ENCODE peak calls at places on chromosomes 12 and 14, in ten cellular contexts. D is CD4-positive, alpha-beta T cell; R is uterus; B is spleen; I is H9; H is dorsolateral prefrontal cortex; X is upper lobe of left lung; S is brain microvascular endothelial cell; P is heart right ventricle; N is keratinocyte. Z is an unnamed sample.

GRCh38 chr12:61757831-61758505 is 502.2 kb upstream of the USP15 start:
- DNase-seq in D (no peak), R (no peak), B (no peak), I (no peak), H (no peak), X (no peak), S (peak; percentile 13), P (no peak), N (no peak), Z (peak; percentile 8)

GRCh38 chr12:43969882-43970281 is 134.0 kb downstream of the TMEM117 start:
- DNase-seq in D (no peak), R (no peak), B (no peak), I (no peak), H (no peak), X (no peak), S (peak; percentile 58), P (no peak), N (peak; percentile 52), Z (peak; percentile 47)

GRCh38 chr14:92898732-92899131 is 24.2 kb upstream of the CHGA start:
- DNase-seq in D (no peak), R (no peak), B (no peak), I (no peak), H (no peak), X (no peak), S (no peak), P (no peak), N (no peak), Z (no peak)

GRCh38 chr12:63070709-63071108 is 80.3 kb downstream of the AVPR1A start:
- DNase-seq in D (no peak), R (no peak), B (no peak), I (no peak), H (no peak), X (no peak), S (peak; percentile 17), P (no peak), N (no peak), Z (no peak)

GRCh38 chr14:103315368-103315911 is 18.6 kb upstream of the EIF5 start:
- DNase-seq in D (no peak), R (no peak), B (no peak), I (no peak), H (no peak), X (no peak), S (no peak), P (peak; percentile 23), N (no peak), Z (no peak)

GRCh38 chr12:121826318-121826954 is 22.6 kb downstream of the SETD1B start:
- DNase-seq in D (no peak), R (no peak), B (no peak), I (peak; percentile 24), H (no peak), X (no peak), S (no peak), P (no peak), N (no peak), Z (no peak)

GRCh38 chr12:71465794-71466193 is 26.2 kb downstream of the LGR5 start:
- DNase-seq in D (no peak), R (no peak), B (no peak), I (no peak), H (no peak), X (no peak), S (no peak), P (no peak), N (no peak), Z (no peak)

GRCh38 chr14:105221598-105222178 is 26.6 kb upstream of the BTBD6 start:
- DNase-seq in D (no peak), R (no peak), B (no peak), I (no peak), H (peak; percentile 59), X (peak; percentile 52), S (no peak), P (no peak), N (no peak), Z (no peak)

GRCh38 chr12:108907861-108908302 is 28.0 kb downstream of the DAO start:
- DNase-seq in D (no peak), R (no peak), B (no peak), I (no peak), H (no peak), X (no peak), S (peak; percentile 1), P (no peak), N (peak; percentile 7), Z (peak; percentile 26)

GRCh38 chr12:89895101-89895500 is 186.5 kb upstream of the ATP2B1 start:
- DNase-seq in D (no peak), R (no peak), B (no peak), I (no peak), H (no peak), X (no peak), S (no peak), P (no peak), N (no peak), Z (no peak)

GRCh38 chr12:113863455-113863845 is 102.7 kb downstream of the RBM19 start:
- DNase-seq in D (no peak), R (no peak), B (no peak), I (no peak), H (no peak), X (no peak), S (no peak), P (no peak), N (no peak), Z (no peak)

GRCh38 chr14:72904840-72905561 is 11.1 kb upstream of the DPF3 start:
- DNase-seq in D (peak; percentile 47), R (peak; percentile 53), B (no peak), I (peak; percentile 52), H (peak; percentile 72), X (no peak), S (peak; percentile 64), P (peak; percentile 59), N (no peak), Z (peak; percentile 64)

GRCh38 chr12:9109213-9109522 is 6.6 kb downstream of the A2M start:
- DNase-seq in D (no peak), R (no peak), B (no peak), I (no peak), H (no peak), X (no peak), S (no peak), P (no peak), N (no peak), Z (no peak)

GRCh38 chr12:47935196-47935595 is 28.2 kb upstream of the TMEM106C start:
- DNase-seq in D (no peak), R (peak; percentile 41), B (no peak), I (peak; percentile 30), H (peak; percentile 10), X (no peak), S (peak; percentile 44), P (peak; percentile 60), N (no peak), Z (no peak)

DNA sequence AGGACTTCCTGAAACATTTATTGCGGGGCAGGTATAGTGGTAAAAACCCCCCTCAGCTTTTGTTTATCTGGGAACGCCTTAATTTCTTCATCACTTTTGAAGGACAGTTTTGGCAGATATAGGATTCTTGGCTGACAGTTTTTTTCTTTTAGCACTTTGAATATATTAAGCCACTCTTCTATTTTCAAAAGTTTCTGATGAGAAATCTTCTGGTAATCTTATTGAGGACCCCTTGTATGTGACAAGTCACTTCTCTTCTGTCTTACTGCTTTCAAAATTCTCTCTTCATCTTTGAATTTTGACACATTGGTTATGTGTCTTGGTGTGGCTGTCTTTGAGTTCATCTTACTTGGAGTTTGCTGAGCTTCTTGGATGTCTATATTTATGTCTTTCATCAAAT is 59.1 kb downstream of the ATP23 start:
- DNase-seq in D (no peak), R (no peak), B (no peak), I (no peak), H (no peak), X (no peak), S (no peak), P (no peak), N (no peak), Z (no peak)
- TF ChIP-seq CTCF in D (no peak), R (no peak), B (no peak), I (no peak), H (no peak), X (no peak), S (no peak), P (no peak), N (no peak), Z (no peak)

GRCh38 chr12:38390968-38391367 is 74.4 kb downstream of the ALG10B start:
- DNase-seq in D (no peak), R (no peak), B (no peak), I (no peak), H (no peak), X (no peak), S (no peak), P (no peak), N (no peak), Z (no peak)

GRCh38 chr12:38389581-38389980 is 73.0 kb downstream of the ALG10B start:
- DNase-seq in D (no peak), R (no peak), B (no peak), I (no peak), H (no peak), X (no peak), S (no peak), P (no peak), N (no peak), Z (no peak)

GRCh38 chr12:38392584-38393144 is 76.1 kb downstream of the ALG10B start:
- DNase-seq in D (no peak), R (no peak), B (no peak), I (no peak), H (no peak), X (no peak), S (no peak), P (no peak), N (peak; percentile 83), Z (peak; percentile 81)
- H3K27ac ChIP-seq in D (no peak overlapping the region), R (no peak overlapping the region), B (no peak overlapping the region), I (no peak overlapping the region), H (no peak overlapping the region), X (no peak overlapping the region), S (no peak overlapping the region), P (no peak overlapping the region), N (no peak overlapping the region), Z (no peak overlapping the region)

DNA sequence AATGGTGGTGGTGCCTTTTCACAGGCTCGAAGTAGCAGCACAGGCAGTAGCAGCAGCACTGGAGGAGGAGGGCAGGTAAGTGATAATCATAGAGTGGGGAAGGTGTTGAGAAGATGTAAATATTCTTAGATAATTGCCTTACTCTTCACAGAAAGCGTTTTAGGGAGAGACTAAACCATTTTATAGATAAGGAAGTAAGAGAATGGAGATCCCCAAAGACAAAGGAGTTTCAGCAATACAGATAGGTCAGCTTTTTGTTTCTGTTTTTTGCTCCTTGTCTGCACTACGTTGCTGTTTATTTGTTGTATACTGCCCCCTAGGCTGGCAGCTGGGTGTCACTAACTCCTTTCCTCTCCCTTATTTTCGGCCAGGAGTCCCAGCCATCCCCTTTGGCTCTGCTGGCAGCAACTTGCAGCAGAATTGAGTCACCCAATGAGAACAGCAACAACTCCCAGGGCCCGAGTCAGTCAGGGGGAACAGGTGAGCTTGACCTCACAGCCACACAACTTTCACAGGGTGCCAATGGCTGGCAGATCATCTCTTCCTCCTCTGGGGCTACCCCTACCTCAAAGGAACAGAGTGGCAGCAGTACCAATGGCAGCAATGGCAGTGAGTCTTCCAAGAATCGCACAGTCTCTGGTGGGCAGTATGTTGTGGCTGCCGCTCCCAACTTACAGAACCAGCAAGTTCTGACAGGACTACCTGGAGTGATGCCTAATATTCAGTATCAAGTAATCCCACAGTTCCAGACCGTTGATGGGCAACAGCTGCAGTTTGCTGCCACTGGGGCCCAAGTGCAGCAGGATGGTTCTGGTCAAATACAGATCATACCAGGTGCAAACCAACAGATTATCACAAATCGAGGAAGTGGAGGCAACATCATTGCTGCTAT is 2.0 kb downstream of the SP1 start:
- DNase-seq in D (peak; percentile 28), R (peak; percentile 46), B (peak; percentile 78), I (peak; percentile 72), H (no peak), X (no peak), S (peak; percentile 38), P (peak; percentile 56), N (peak; percentile 93), Z (peak; percentile 67)
- TF ChIP-seq CTCF in D (peak; percentile 24), R (peak; percentile 46), B (no peak), I (peak; percentile 73), H (peak; percentile 45), X (peak; percentile 35), S (peak; percentile 41), P (peak; percentile 15), N (peak; percentile 73), Z (peak; percentile 66)

GRCh38 chr14:99509871-99510555 is 28.8 kb downstream of the CCNK start:
- DNase-seq in D (no peak), R (no peak), B (peak; percentile 72), I (no peak), H (peak; percentile 3), X (peak; percentile 54), S (no peak), P (no peak), N (no peak), Z (no peak)
- H3K27ac ChIP-seq in D (no peak overlapping the region), R (no peak overlapping the region), B (no peak overlapping the region), I (no peak overlapping the region), H (no peak overlapping the region), X (no peak overlapping the region), S (no peak overlapping the region), P (no peak overlapping the region), N (no peak overlapping the region), Z (peak overlapping the region; percentile 62)

Z was measured in RWPE1.